ENCODE peak calls at places on chromosomes 1 and 21, in eight cellular contexts. X is EH; M is BE2C; Q is colonic mucosa; J is GM04504; G is mammary epithelial cell; W is stimulated activated CD8-positive, alpha-beta memory T cell treated with anti-CD3 and anti-CD28 coated beads, Interleukin-2, amount 100 ng/mL, for 48 hours; R is C1 segment of cervical spinal cord. E is an unnamed sample.

GRCh38 chr21:38315155-38315554 is 58.4 kb downstream of the KCNJ15 start:
- DNase-seq in X (no peak), J (no peak), Q (no peak), W (no peak), M (no peak), R (no peak), G (no peak), E (no peak)

GRCh38 chr1:226135059-226135651 is 51.4 kb downstream of the ACBD3 start:
- DNase-seq in G (no peak), W (no peak), Q (peak), X (no peak), M (peak), J (no peak), R (no peak), E (peak)

GRCh38 chr1:152029144-152029936 is 7.5 kb downstream of the S100A11 start:
- DNase-seq in Q (no peak), X (peak), G (peak), M (no peak), R (no peak), J (no peak), W (no peak), E (no peak)

GRCh38 chr1:22652881-22653316 is at the start of gene C1QB:
- DNase-seq in W (no peak), X (no peak), J (no peak), R (peak), M (no peak), Q (no peak), G (no peak), E (peak)

GRCh38 chr1:6385673-6386191 is 7.8 kb downstream of the ACOT7 start:
- DNase-seq in W (no peak), Q (peak), J (peak), R (no peak), X (peak), M (peak), G (peak), E (peak)

GRCh38 chr1:223878598-223879325 is 33.0 kb upstream of the TP53BP2 start:
- DNase-seq in R (no peak), X (no peak), W (no peak), M (no peak), J (no peak), G (no peak), Q (no peak), E (no peak)

GRCh38 chr1:218377143-218377660 is 32.1 kb downstream of the TGFB2 start:
- DNase-seq in J (peak), G (peak), R (no peak), M (no peak), Q (no peak), W (peak), X (peak), E (no peak)

GRCh38 chr21:40841524-40842196 is 5.3 kb downstream of the DSCAM start:
- DNase-seq in X (peak), Q (no peak), M (peak), J (no peak), G (peak), R (peak), W (no peak), E (peak)

GRCh38 chr1:89581859-89582258 is 51.1 kb upstream of the LRRC8C start:
- DNase-seq in Q (no peak), W (no peak), G (peak), R (no peak), J (no peak), M (no peak), X (no peak), E (no peak)

GRCh38 chr1:165871311-165872067 is 44.1 kb downstream of the UCK2 start:
- DNase-seq in R (no peak), G (peak), W (peak), J (no peak), Q (peak), X (peak), M (no peak), E (peak)

GRCh38 chr1:96236156-96236739 is 485.3 kb upstream of the PTBP2 start:
- DNase-seq in Q (peak), W (no peak), R (no peak), M (peak), G (peak), X (peak), J (peak), E (no peak)

GRCh38 chr1:248576219-248576980 is 1.8 kb upstream of the OR2T34 start:
- DNase-seq in Q (no peak), G (no peak), J (no peak), R (no peak), W (no peak), M (no peak), X (no peak), E (no peak)

E was measured in lower lobe of right lung.